ENCODE peak calls at places on chromosomes 12 and 14, in nine cellular contexts. S is H9; W is thoracic aorta; G is HCT116; Q is activated B cell treated with CpG ODN at 0.5 μM for 24 hours; A is nephron progenitor cell; D is fibroblast of the aortic adventitia; J is CD8-positive, alpha-beta T cell; E is cardiac muscle cell. B is an unnamed sample.

GRCh38 chr12:46693034-46693433 is 132.8 kb downstream of the SLC38A4 start:
- DNase-seq in J (no peak), E (no peak), Q (no peak), A (no peak), S (no peak), D (no peak), W (no peak), G (no peak), B (no peak)

GRCh38 chr12:124036117-124037109 is 63.4 kb downstream of the ZNF664 start:
- DNase-seq in S (no peak), A (peak), J (peak), D (peak), E (peak), G (peak), W (no peak), Q (peak), B (peak)

GRCh38 chr12:80121661-80122060 is 22.3 kb downstream of the OTOGL start:
- DNase-seq in A (no peak), J (no peak), D (peak), S (no peak), E (no peak), G (no peak), W (no peak), Q (no peak), B (no peak)

GRCh38 chr12:113070117-113070906 is 13.8 kb downstream of the DTX1 start:
- DNase-seq in D (no peak), J (peak), A (no peak), Q (peak), S (no peak), G (no peak), E (no peak), W (no peak), B (no peak)

GRCh38 chr14:40762685-40763084 is 844.0 kb upstream of the LRFN5 start:
- DNase-seq in G (no peak), D (no peak), E (no peak), A (no peak), S (no peak), Q (no peak), J (no peak), W (no peak), B (no peak)

GRCh38 chr14:106218189-106218588 is 691.8 kb downstream of the TMEM121 start:
- DNase-seq in D (no peak), G (no peak), W (no peak), E (no peak), J (no peak), A (no peak), S (no peak), Q (no peak), B (no peak)

GRCh38 chr14:89669209-89669608 is 252.2 kb upstream of the FOXN3 start:
- DNase-seq in D (no peak), S (no peak), W (no peak), Q (no peak), J (peak), G (no peak), E (no peak), A (no peak), B (no peak)

GRCh38 chr14:41137741-41138140 is 468.9 kb upstream of the LRFN5 start:
- DNase-seq in E (no peak), S (no peak), D (no peak), A (no peak), W (no peak), J (no peak), G (no peak), Q (no peak), B (no peak)

DNA sequence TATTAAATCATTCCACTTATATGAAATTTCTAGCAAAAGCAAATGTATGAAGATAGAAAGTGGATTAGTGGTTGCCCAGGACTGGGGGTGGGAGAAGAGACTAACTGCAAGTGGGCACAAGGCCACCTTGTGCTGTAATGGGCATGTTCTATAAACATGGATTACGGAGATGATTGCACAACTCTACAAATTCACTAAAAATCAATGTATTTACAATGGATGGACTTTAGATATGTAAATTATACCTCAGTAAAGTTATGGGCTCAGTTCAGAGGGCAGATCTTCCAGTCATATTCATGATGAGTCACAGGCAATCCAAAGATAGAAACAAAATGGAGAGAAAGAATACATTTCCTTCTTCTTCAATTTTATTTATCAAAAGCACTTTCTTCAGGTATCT is 173.9 kb downstream of the NDUFA12 start:
- DNase-seq in E (no peak), G (no peak), J (no peak), D (no peak), Q (no peak), S (no peak), A (no peak), W (no peak), B (no peak)
- TF ChIP-seq CTCF in E (no peak), G (no peak), J (no peak), D (no peak), Q (no peak), S (no peak), A (no peak), W (no peak), B (no peak)

GRCh38 chr14:36068777-36069534 is 107.6 kb downstream of the PTCSC3 start:
- DNase-seq in S (no peak), Q (no peak), D (peak), W (no peak), J (no peak), A (no peak), E (no peak), G (no peak), B (no peak)

GRCh38 chr14:36066636-36067035 is 109.9 kb downstream of the PTCSC3 start:
- DNase-seq in E (no peak), J (no peak), A (no peak), S (no peak), Q (no peak), G (no peak), W (no peak), D (no peak), B (no peak)

GRCh38 chr14:36069535-36069900 is 107.0 kb downstream of the PTCSC3 start:
- DNase-seq in J (no peak), G (peak), W (no peak), D (peak), E (peak), S (peak), A (peak), Q (no peak), B (no peak)

GRCh38 chr14:36067428-36068187 is 108.9 kb downstream of the PTCSC3 start:
- DNase-seq in W (no peak), E (no peak), A (no peak), D (no peak), S (no peak), J (no peak), G (no peak), Q (no peak), B (no peak)

DNA sequence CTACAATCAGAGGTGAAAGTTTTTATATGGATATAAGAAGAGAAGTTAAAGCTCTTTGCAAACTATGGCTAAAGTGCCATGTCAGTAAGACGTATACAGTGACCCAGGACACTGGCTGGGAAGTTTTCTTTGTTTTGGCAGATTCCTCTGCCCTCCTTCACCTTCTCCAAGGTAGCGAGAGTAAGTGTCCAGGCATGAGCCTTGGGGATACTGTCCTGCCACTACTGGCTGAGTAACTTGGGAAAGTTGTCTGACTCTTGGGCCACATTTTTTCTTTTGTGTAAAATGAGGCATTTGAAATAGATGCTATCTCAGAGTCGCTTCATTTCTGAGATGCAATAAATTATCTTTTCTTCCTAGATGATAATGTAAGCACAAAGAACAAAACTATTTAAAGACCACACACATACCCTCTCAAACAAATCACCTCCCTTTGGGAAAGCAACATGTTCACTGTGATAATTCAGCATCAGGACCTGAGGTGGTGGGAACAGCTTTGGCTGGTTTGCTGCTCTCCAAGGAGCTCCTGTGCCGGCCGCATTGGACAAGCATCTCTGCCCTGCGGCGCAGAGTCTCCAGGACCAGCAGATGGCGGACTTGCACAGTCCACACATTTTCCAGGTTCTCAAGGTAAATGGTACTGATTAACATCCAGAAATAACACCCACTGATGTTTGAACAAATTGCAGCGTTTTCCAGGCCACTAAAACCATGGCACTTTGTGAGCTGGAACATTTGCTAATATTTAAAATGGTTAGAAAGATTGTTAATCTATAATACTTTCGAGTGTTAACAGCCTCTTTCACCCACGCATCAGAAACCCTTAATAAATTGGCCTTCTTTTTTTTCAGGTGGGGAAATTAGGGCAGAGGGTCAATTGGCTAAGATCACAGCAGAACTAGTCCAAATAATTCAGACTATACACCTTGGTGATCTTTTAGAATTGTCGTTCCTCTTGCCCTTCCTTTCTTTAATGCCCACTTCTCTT is 106.2 kb downstream of the PTCSC3 start:
- DNase-seq in W (no peak), G (peak), D (peak), J (no peak), S (peak), E (peak), Q (no peak), A (peak), B (no peak)
- TF ChIP-seq CTCF in W (no peak), G (peak), D (peak), J (no peak), S (peak), E (peak), Q (no peak), A (peak), B (peak)

GRCh38 chr14:92798811-92799210 is 4.7 kb downstream of the GOLGA5 start:
- DNase-seq in D (no peak), J (no peak), W (no peak), G (no peak), S (no peak), E (no peak), Q (no peak), A (no peak), B (no peak)
- TF ChIP-seq CTCF in D (no peak), J (no peak), W (no peak), G (no peak), S (no peak), E (no peak), Q (no peak), A (no peak), B (no peak)

DNA sequence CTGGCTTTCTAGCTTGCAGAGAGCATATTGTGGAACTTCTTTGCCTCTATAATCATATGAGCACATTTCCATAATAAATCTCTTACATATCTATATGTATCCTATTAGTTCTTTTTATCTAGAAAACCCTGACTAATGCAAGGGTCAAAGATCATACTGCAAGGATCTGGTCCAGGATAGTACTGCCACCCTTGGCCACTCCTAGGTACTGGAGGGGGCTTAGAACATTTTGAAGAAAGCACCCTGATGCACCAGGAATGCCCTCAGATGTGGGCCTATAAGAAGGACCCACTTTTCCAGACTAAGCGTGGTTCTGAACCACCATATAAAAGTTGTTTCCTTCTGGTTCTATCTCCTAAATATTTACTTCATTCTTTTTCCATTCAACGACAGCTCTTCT is 14.6 kb downstream of the ATXN7L3B start:
- DNase-seq in G (no peak), W (no peak), Q (no peak), E (no peak), S (no peak), A (no peak), J (no peak), D (no peak), B (no peak)
- TF ChIP-seq CTCF in G (peak), W (no peak), Q (no peak), E (no peak), S (peak), A (no peak), J (no peak), D (no peak), B (no peak)

DNA sequence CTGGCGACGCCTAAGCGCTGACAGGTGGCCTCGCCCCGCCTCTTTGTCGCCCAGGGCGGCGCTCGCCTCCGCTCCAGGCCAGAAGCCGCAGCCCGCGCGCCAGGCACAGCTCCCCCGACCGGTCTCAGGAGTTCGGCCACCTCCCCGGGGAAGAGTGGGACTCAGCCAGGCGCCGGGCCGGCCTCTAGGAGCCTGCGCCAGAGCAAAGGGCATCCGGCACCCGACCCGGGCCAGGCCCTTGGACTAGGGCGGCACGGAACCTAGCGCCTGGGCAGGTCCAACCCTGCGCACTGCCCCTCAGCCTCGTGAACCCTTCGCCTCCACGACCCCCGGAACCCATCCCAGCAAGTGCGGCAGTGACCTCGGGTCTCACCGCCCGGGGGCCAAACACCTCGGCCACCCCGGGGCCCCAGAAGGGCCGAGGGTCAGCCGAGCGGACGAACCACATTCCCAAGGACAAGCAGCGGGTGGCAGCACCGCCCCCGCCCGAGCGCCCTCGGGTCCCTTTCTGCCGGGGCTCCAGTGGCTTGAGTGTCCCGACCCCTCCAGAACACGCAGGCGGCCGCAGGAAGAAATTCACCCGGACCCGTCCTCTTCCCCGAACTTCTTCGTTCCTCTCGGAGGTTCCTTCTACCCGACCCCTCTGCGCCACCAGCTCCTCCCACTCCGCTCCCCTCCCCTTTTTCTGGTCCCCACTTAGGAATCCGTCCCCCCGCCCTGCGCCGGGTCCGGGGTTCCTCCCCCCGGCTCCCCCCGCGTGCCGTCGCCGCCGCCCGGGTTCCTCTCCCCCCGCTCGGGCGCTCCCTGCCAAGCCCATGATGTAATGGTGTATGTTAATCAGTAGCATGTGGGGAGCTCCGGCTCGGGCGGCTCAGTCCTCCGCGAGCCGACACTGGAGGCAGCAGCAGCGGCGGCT is 1.4 kb upstream of the SAMD4A start:
- DNase-seq in S (peak), Q (peak), D (peak), W (peak), J (peak), A (peak), E (peak), G (peak), B (peak)
- TF ChIP-seq CTCF in S (peak), Q (no peak), D (peak), W (peak), J (no peak), A (peak), E (peak), G (no peak), B (no peak)

GRCh38 chr14:73759714-73760597 is 45.8 kb upstream of the PNMA1 start:
- DNase-seq in W (peak), Q (peak), D (peak), G (peak), J (peak), S (peak), A (peak), E (peak), B (peak)
- TF ChIP-seq CTCF in W (peak), Q (no peak), D (no peak), G (no peak), J (peak), S (no peak), A (no peak), E (no peak), B (no peak)

GRCh38 chr12:89235189-89235993 is 116.9 kb downstream of the DUSP6 start:
- DNase-seq in S (no peak), E (no peak), W (no peak), J (no peak), A (no peak), G (no peak), D (no peak), Q (no peak), B (no peak)
- TF ChIP-seq CTCF in S (no peak), E (no peak), W (no peak), J (no peak), A (no peak), G (no peak), D (no peak), Q (no peak), B (no peak)

DNA sequence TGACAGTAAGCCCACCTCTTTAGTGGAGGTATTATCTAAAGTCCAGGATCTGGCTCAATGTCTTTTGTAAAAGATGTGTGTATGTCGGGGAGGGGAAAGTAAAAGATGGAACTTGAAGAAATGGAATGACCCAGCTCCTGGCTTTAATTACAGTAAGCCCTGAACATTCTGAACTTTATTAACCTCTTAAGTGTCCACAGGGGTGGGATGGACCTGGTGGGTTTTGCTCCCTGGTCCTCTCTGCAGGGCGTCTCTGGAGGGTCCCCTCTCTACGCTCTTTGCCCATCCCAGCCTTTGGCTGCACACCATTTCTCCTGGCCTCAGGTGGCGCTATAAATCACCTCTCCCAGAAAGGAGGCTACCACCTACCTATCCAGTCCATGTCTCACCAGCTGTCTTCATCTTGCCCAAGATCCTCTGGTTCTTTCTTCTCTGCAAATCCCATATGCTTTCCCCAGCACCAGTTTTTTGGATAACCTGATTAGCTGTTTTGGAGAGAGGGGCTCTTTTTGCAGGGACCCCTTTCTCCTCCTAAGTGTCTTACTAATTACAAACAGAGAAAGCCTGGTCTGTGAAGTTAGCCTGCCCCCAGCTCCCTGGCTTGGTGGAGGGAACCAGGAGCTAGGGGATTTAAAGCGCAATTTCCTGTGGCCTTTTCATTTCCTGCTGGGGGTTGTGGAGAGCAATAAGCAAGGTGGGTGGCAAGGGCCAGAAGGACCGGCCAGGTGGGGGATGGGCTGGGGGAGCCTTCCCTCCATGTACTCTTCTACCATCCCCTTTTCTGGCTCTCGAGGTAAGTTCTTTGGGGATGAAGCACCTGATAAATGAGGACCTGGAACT is 3.9 kb upstream of the CISTR start:
- DNase-seq in G (no peak), E (no peak), Q (no peak), S (peak), A (no peak), D (no peak), W (no peak), J (no peak), B (no peak)
- TF ChIP-seq CTCF in G (peak), E (no peak), Q (no peak), S (peak), A (no peak), D (no peak), W (no peak), J (no peak), B (no peak)

GRCh38 chr12:66035289-66035961 is 95.1 kb downstream of the LLPH start:
- DNase-seq in G (peak), A (no peak), J (no peak), D (peak), S (no peak), Q (no peak), W (no peak), E (peak), B (no peak)
- TF ChIP-seq CTCF in G (peak), A (no peak), J (no peak), D (peak), S (peak), Q (no peak), W (peak), E (peak), B (peak)

GRCh38 chr12:10615532-10615931 is 2.1 kb upstream of the MAGOHB start:
- DNase-seq in D (no peak), J (no peak), E (no peak), A (no peak), S (no peak), W (no peak), G (no peak), Q (no peak), B (no peak)
- TF ChIP-seq CTCF in D (no peak), J (no peak), E (no peak), A (no peak), S (peak), W (no peak), G (peak), Q (no peak), B (no peak)

B was measured in D721Med.